ENCODE peak calls at places on chromosome 20, in seven cellular contexts. One of them, this sample, is unnamed.

GRCh38 chr20:24798930-24799705 is 150.0 kb upstream of the CST7 start:
- DNase-seq in HEK293T: no peak
- DNase-seq in neural progenitor cell: no peak
- DNase-seq in WTC11: no peak
- DNase-seq in lung: no peak
- DNase-seq in AG08395: peak
- DNase-seq in HTR-8/SVneo: peak
- DNase-seq in this sample: peak

GRCh38 chr20:49768204-49769124 is 44.2 kb upstream of the SLC9A8 start:
- DNase-seq in HEK293T: no peak
- DNase-seq in neural progenitor cell: peak
- DNase-seq in WTC11: peak
- DNase-seq in lung: peak
- DNase-seq in AG08395: peak
- DNase-seq in HTR-8/SVneo: peak
- DNase-seq in this sample: no peak

GRCh38 chr20:40880063-40880715 is 148.4 kb upstream of the TOP1 start:
- DNase-seq in HEK293T: no peak
- DNase-seq in neural progenitor cell: no peak
- DNase-seq in WTC11: no peak
- DNase-seq in lung: no peak
- DNase-seq in AG08395: no peak
- DNase-seq in HTR-8/SVneo: no peak
- DNase-seq in this sample: no peak

GRCh38 chr20:35001596-35002362 is 46.1 kb downstream of the MYH7B start:
- DNase-seq in HEK293T: no peak
- DNase-seq in neural progenitor cell: peak
- DNase-seq in WTC11: peak
- DNase-seq in lung: no peak
- DNase-seq in AG08395: no peak
- DNase-seq in HTR-8/SVneo: no peak
- DNase-seq in this sample: no peak

GRCh38 chr20:18001131-18001921 is 32.5 kb downstream of the MGME1 start:
- DNase-seq in HEK293T: no peak
- DNase-seq in neural progenitor cell: no peak
- DNase-seq in WTC11: no peak
- DNase-seq in lung: peak
- DNase-seq in AG08395: peak
- DNase-seq in HTR-8/SVneo: no peak
- DNase-seq in this sample: no peak

GRCh38 chr20:61044499-61044898 is 207.6 kb upstream of the CDH4 start:
- DNase-seq in HEK293T: peak
- DNase-seq in neural progenitor cell: peak
- DNase-seq in WTC11: peak
- DNase-seq in lung: no peak
- DNase-seq in AG08395: no peak
- DNase-seq in HTR-8/SVneo: no peak
- DNase-seq in this sample: no peak

GRCh38 chr20:22729616-22730236 is 145.4 kb upstream of the FOXA2 start:
- DNase-seq in HEK293T: no peak
- DNase-seq in neural progenitor cell: no peak
- DNase-seq in WTC11: no peak
- DNase-seq in lung: no peak
- DNase-seq in AG08395: no peak
- DNase-seq in HTR-8/SVneo: no peak
- DNase-seq in this sample: no peak

GRCh38 chr20:23606652-23607049 is 934 bp upstream of the CST9 start:
- DNase-seq in HEK293T: peak
- DNase-seq in neural progenitor cell: peak
- DNase-seq in WTC11: peak
- DNase-seq in lung: peak
- DNase-seq in AG08395: peak
- DNase-seq in HTR-8/SVneo: peak
- DNase-seq in this sample: peak

GRCh38 chr20:16760431-16761304 is 12.5 kb downstream of the OTOR start:
- DNase-seq in HEK293T: no peak
- DNase-seq in neural progenitor cell: no peak
- DNase-seq in WTC11: peak
- DNase-seq in lung: no peak
- DNase-seq in AG08395: no peak
- DNase-seq in HTR-8/SVneo: no peak
- DNase-seq in this sample: no peak

GRCh38 chr20:15475483-15475882 is 1097.8 kb downstream of the KIF16B start:
- DNase-seq in HEK293T: no peak
- DNase-seq in neural progenitor cell: no peak
- DNase-seq in WTC11: no peak
- DNase-seq in lung: peak
- DNase-seq in AG08395: no peak
- DNase-seq in HTR-8/SVneo: no peak
- DNase-seq in this sample: no peak

GRCh38 chr20:21361266-21361665 is 36.1 kb downstream of the NKX2-4 start:
- DNase-seq in HEK293T: no peak
- DNase-seq in neural progenitor cell: no peak
- DNase-seq in WTC11: no peak
- DNase-seq in lung: no peak
- DNase-seq in AG08395: no peak
- DNase-seq in HTR-8/SVneo: no peak
- DNase-seq in this sample: no peak

GRCh38 chr20:19407731-19408130 is 195.3 kb downstream of the SLC24A3 start:
- DNase-seq in HEK293T: no peak
- DNase-seq in neural progenitor cell: no peak
- DNase-seq in WTC11: no peak
- DNase-seq in lung: no peak
- DNase-seq in AG08395: no peak
- DNase-seq in HTR-8/SVneo: no peak
- DNase-seq in this sample: no peak

GRCh38 chr20:1633535-1633934 is 13.7 kb upstream of the SIRPB1 start:
- DNase-seq in HEK293T: no peak
- DNase-seq in neural progenitor cell: no peak
- DNase-seq in WTC11: no peak
- DNase-seq in lung: no peak
- DNase-seq in AG08395: no peak
- DNase-seq in HTR-8/SVneo: no peak
- DNase-seq in this sample: no peak

GRCh38 chr20:40286991-40287531 is 402.0 kb downstream of the MAFB start:
- DNase-seq in HEK293T: no peak
- DNase-seq in neural progenitor cell: no peak
- DNase-seq in WTC11: no peak
- DNase-seq in lung: peak
- DNase-seq in AG08395: no peak
- DNase-seq in HTR-8/SVneo: no peak
- DNase-seq in this sample: no peak

GRCh38 chr20:3090565-3090964 is 6.0 kb upstream of the AVP start:
- DNase-seq in HEK293T: no peak
- DNase-seq in neural progenitor cell: no peak
- DNase-seq in WTC11: no peak
- DNase-seq in lung: no peak
- DNase-seq in AG08395: no peak
- DNase-seq in HTR-8/SVneo: no peak
- DNase-seq in this sample: no peak

GRCh38 chr20:1386323-1386722 is 6.5 kb downstream of the FKBP1A start:
- DNase-seq in HEK293T: no peak
- DNase-seq in neural progenitor cell: no peak
- DNase-seq in WTC11: no peak
- DNase-seq in lung: no peak
- DNase-seq in AG08395: no peak
- DNase-seq in HTR-8/SVneo: no peak
- DNase-seq in this sample: no peak

GRCh38 chr20:6506906-6507305 is 260.6 kb upstream of the BMP2 start:
- DNase-seq in HEK293T: no peak
- DNase-seq in neural progenitor cell: no peak
- DNase-seq in WTC11: no peak
- DNase-seq in lung: no peak
- DNase-seq in AG08395: no peak
- DNase-seq in HTR-8/SVneo: no peak
- DNase-seq in this sample: no peak

GRCh38 chr20:25055711-25056492 is 2.0 kb downstream of the ACSS1 start:
- DNase-seq in HEK293T: no peak
- DNase-seq in neural progenitor cell: no peak
- DNase-seq in WTC11: no peak
- DNase-seq in lung: no peak
- DNase-seq in AG08395: no peak
- DNase-seq in HTR-8/SVneo: no peak
- DNase-seq in this sample: no peak

GRCh38 chr20:53872561-53873248 is 197.7 kb downstream of the BCAS1 start:
- DNase-seq in HEK293T: no peak
- DNase-seq in neural progenitor cell: no peak
- DNase-seq in WTC11: no peak
- DNase-seq in lung: no peak
- DNase-seq in AG08395: no peak
- DNase-seq in HTR-8/SVneo: no peak
- DNase-seq in this sample: no peak

GRCh38 chr20:34632870-34633452 is 43.9 kb downstream of the PIGU start:
- DNase-seq in HEK293T: no peak
- DNase-seq in neural progenitor cell: no peak
- DNase-seq in WTC11: no peak
- DNase-seq in lung: no peak
- DNase-seq in AG08395: no peak
- DNase-seq in HTR-8/SVneo: no peak
- DNase-seq in this sample: no peak

GRCh38 chr20:44858959-44859358 is 26.5 kb upstream of the YWHAB start:
- DNase-seq in HEK293T: no peak
- DNase-seq in neural progenitor cell: no peak
- DNase-seq in WTC11: no peak
- DNase-seq in lung: no peak
- DNase-seq in AG08395: no peak
- DNase-seq in HTR-8/SVneo: no peak
- DNase-seq in this sample: no peak

GRCh38 chr20:41131594-41132387 is 5.6 kb upstream of the PLCG1 start:
- DNase-seq in HEK293T: no peak
- DNase-seq in neural progenitor cell: no peak
- DNase-seq in WTC11: no peak
- DNase-seq in lung: no peak
- DNase-seq in AG08395: no peak
- DNase-seq in HTR-8/SVneo: no peak
- DNase-seq in this sample: no peak

GRCh38 chr20:51190783-51191180 is 167.9 kb upstream of the KCNG1 start:
- DNase-seq in HEK293T: no peak
- DNase-seq in neural progenitor cell: no peak
- DNase-seq in WTC11: no peak
- DNase-seq in lung: no peak
- DNase-seq in AG08395: no peak
- DNase-seq in HTR-8/SVneo: no peak
- DNase-seq in this sample: no peak

GRCh38 chr20:15220009-15220656 is 882.7 kb upstream of the FLRT3 start:
- DNase-seq in HEK293T: no peak
- DNase-seq in neural progenitor cell: no peak
- DNase-seq in WTC11: no peak
- DNase-seq in lung: no peak
- DNase-seq in AG08395: peak
- DNase-seq in HTR-8/SVneo: no peak
- DNase-seq in this sample: no peak

GRCh38 chr20:21505810-21506530 is 7.9 kb downstream of the NKX2-2 start:
- DNase-seq in HEK293T: peak
- DNase-seq in neural progenitor cell: peak
- DNase-seq in WTC11: peak
- DNase-seq in lung: no peak
- DNase-seq in AG08395: peak
- DNase-seq in HTR-8/SVneo: no peak
- DNase-seq in this sample: no peak

GRCh38 chr20:50305636-50306477 is 115.2 kb downstream of the CEBPB start:
- DNase-seq in HEK293T: no peak
- DNase-seq in neural progenitor cell: no peak
- DNase-seq in WTC11: no peak
- DNase-seq in lung: no peak
- DNase-seq in AG08395: peak
- DNase-seq in HTR-8/SVneo: no peak
- DNase-seq in this sample: no peak

GRCh38 chr20:46544576-46544975 is 5.9 kb downstream of the OCSTAMP start:
- DNase-seq in HEK293T: no peak
- DNase-seq in neural progenitor cell: no peak
- DNase-seq in WTC11: no peak
- DNase-seq in lung: no peak
- DNase-seq in AG08395: no peak
- DNase-seq in HTR-8/SVneo: no peak
- DNase-seq in this sample: no peak

GRCh38 chr20:11912013-11912663 is 5.6 kb upstream of the BTBD3 start:
- DNase-seq in HEK293T: peak
- DNase-seq in neural progenitor cell: peak
- DNase-seq in WTC11: no peak
- DNase-seq in lung: no peak
- DNase-seq in AG08395: peak
- DNase-seq in HTR-8/SVneo: no peak
- DNase-seq in this sample: no peak

GRCh38 chr20:52290602-52291001 is 99.0 kb upstream of the ZFP64 start:
- DNase-seq in HEK293T: no peak
- DNase-seq in neural progenitor cell: no peak
- DNase-seq in WTC11: no peak
- DNase-seq in lung: no peak
- DNase-seq in AG08395: no peak
- DNase-seq in HTR-8/SVneo: no peak
- DNase-seq in this sample: no peak

GRCh38 chr20:35166242-35166830 is 5.5 kb upstream of the PROCR start:
- DNase-seq in HEK293T: no peak
- DNase-seq in neural progenitor cell: no peak
- DNase-seq in WTC11: no peak
- DNase-seq in lung: peak
- DNase-seq in AG08395: no peak
- DNase-seq in HTR-8/SVneo: no peak
- DNase-seq in this sample: no peak

GRCh38 chr20:62047666-62048345 is 17.9 kb downstream of the TAF4 start:
- DNase-seq in HEK293T: no peak
- DNase-seq in neural progenitor cell: no peak
- DNase-seq in WTC11: peak
- DNase-seq in lung: no peak
- DNase-seq in AG08395: no peak
- DNase-seq in HTR-8/SVneo: no peak
- DNase-seq in this sample: no peak

This sample was measured in HS-27A.